ENCODE peak calls at places on chromosomes 7 and 10, in four cellular contexts. P is tibial artery; E is activated naive CD4-positive, alpha-beta T cell treated with anti-CD3 and anti-CD28 coated beads for 36 hours; A is kidney tubule cell. Z is an unnamed sample.

GRCh38 chr7:54541941-54542618 is at the start of gene VSTM2A:
- DNase-seq in P (no peak), E (no peak), A (peak), Z (no peak)

GRCh38 chr10:98087309-98087708 is 47.1 kb upstream of the R3HCC1L start:
- DNase-seq in P (no peak), E (no peak), A (no peak), Z (no peak)

GRCh38 chr10:86355571-86356038 is 11.0 kb downstream of the GRID1 start:
- DNase-seq in P (peak), E (no peak), A (no peak), Z (peak)

GRCh38 chr7:142194201-142194600 is 63.7 kb downstream of the PRSS58 start:
- DNase-seq in P (no peak), E (no peak), A (peak), Z (no peak)

GRCh38 chr7:135979674-135980660 is 2.8 kb upstream of the MTPN start:
- DNase-seq in P (no peak), E (no peak), A (peak), Z (no peak)

GRCh38 chr7:155725073-155725346 is 80.5 kb downstream of the RBM33 start:
- DNase-seq in P (no peak), E (no peak), A (no peak), Z (no peak)

GRCh38 chr7:6725003-6725402 is 18.3 kb upstream of the ZNF12 start:
- DNase-seq in P (no peak), E (no peak), A (no peak), Z (peak)

GRCh38 chr10:111472445-111472844 is 395.6 kb downstream of the ADRA2A start:
- DNase-seq in P (no peak), E (no peak), A (no peak), Z (no peak)

GRCh38 chr10:79072041-79072441 is 3.3 kb downstream of the ZMIZ1 start:
- DNase-seq in P (peak), E (no peak), A (peak), Z (no peak)

GRCh38 chr10:14586901-14587300 is 187.8 kb downstream of the FAM107B start:
- DNase-seq in P (no peak), E (peak), A (no peak), Z (peak)

GRCh38 chr7:33716581-33717477 is 188.5 kb upstream of the BMPER start:
- DNase-seq in P (no peak), E (no peak), A (peak), Z (no peak)

GRCh38 chr7:159007308-159008054 is 137.2 kb downstream of the VIPR2 start:
- DNase-seq in P (no peak), E (no peak), A (no peak), Z (no peak)

GRCh38 chr10:114925675-114926204 is 12.3 kb upstream of the TRUB1 start:
- DNase-seq in P (no peak), E (peak), A (peak), Z (no peak)

GRCh38 chr7:29987083-29987482 is 2.5 kb downstream of the SCRN1 start:
- DNase-seq in P (no peak), E (no peak), A (peak), Z (no peak)

GRCh38 chr7:98933321-98933720 is 55.0 kb downstream of the TRRAP start:
- DNase-seq in P (no peak), E (no peak), A (no peak), Z (no peak)

GRCh38 chr10:17883621-17884020 is 68.1 kb upstream of the SLC39A12 start:
- DNase-seq in P (no peak), E (no peak), A (no peak), Z (peak)

GRCh38 chr10:109593686-109594085 is 329.6 kb downstream of the XPNPEP1 start:
- DNase-seq in P (no peak), E (no peak), A (peak), Z (no peak)

GRCh38 chr7:37149019-37149814 is 299.4 kb downstream of the ELMO1 start:
- DNase-seq in P (no peak), E (no peak), A (no peak), Z (no peak)

Z was measured in transverse colon.